ENCODE peak calls at places on chromosomes 12 and 14, in seven cellular contexts. One of them, this sample, is unnamed.

GRCh38 chr14:50773632-50774541 is 57.1 kb downstream of the NIN start:
- DNase-seq in progenitor cell of endocrine pancreas: peak
- DNase-seq in left lung: no peak
- DNase-seq in thoracic aorta: no peak
- DNase-seq in HFFc6: no peak
- DNase-seq in dorsolateral prefrontal cortex: peak
- DNase-seq in spleen: no peak
- DNase-seq in this sample: no peak

GRCh38 chr12:19095869-19096480 is 33.6 kb upstream of the PLEKHA5 start:
- DNase-seq in thoracic aorta: no peak
- DNase-seq in spleen: no peak
- DNase-seq in HFFc6: peak
- DNase-seq in dorsolateral prefrontal cortex: no peak
- DNase-seq in left lung: no peak
- DNase-seq in progenitor cell of endocrine pancreas: no peak
- DNase-seq in this sample: no peak

GRCh38 chr12:47377414-47378221 is 297.9 kb upstream of the AMIGO2 start:
- DNase-seq in HFFc6: peak
- DNase-seq in progenitor cell of endocrine pancreas: no peak
- DNase-seq in spleen: peak
- DNase-seq in dorsolateral prefrontal cortex: no peak
- DNase-seq in thoracic aorta: peak
- DNase-seq in left lung: no peak
- DNase-seq in this sample: no peak

GRCh38 chr14:69664190-69664742 is 52.9 kb downstream of the SUSD6 start:
- DNase-seq in left lung: no peak
- DNase-seq in progenitor cell of endocrine pancreas: no peak
- DNase-seq in spleen: no peak
- DNase-seq in dorsolateral prefrontal cortex: no peak
- DNase-seq in HFFc6: no peak
- DNase-seq in thoracic aorta: no peak
- DNase-seq in this sample: no peak

GRCh38 chr12:95790025-95790911 is at the start of gene NTN4:
- DNase-seq in spleen: peak
- DNase-seq in thoracic aorta: no peak
- DNase-seq in left lung: peak
- DNase-seq in progenitor cell of endocrine pancreas: peak
- DNase-seq in dorsolateral prefrontal cortex: no peak
- DNase-seq in HFFc6: peak
- DNase-seq in this sample: peak

GRCh38 chr12:102396276-102396675 is 84.1 kb downstream of the IGF1 start:
- DNase-seq in HFFc6: no peak
- DNase-seq in dorsolateral prefrontal cortex: no peak
- DNase-seq in spleen: no peak
- DNase-seq in thoracic aorta: no peak
- DNase-seq in progenitor cell of endocrine pancreas: no peak
- DNase-seq in left lung: no peak
- DNase-seq in this sample: no peak

GRCh38 chr12:62653740-62654139 is 187.1 kb downstream of the MON2 start:
- DNase-seq in left lung: no peak
- DNase-seq in progenitor cell of endocrine pancreas: no peak
- DNase-seq in dorsolateral prefrontal cortex: no peak
- DNase-seq in thoracic aorta: no peak
- DNase-seq in HFFc6: no peak
- DNase-seq in spleen: no peak
- DNase-seq in this sample: no peak

GRCh38 chr12:56413392-56413791 is 35.8 kb downstream of the TIMELESS start:
- DNase-seq in progenitor cell of endocrine pancreas: no peak
- DNase-seq in left lung: no peak
- DNase-seq in thoracic aorta: no peak
- DNase-seq in HFFc6: no peak
- DNase-seq in dorsolateral prefrontal cortex: no peak
- DNase-seq in spleen: no peak
- DNase-seq in this sample: no peak

GRCh38 chr12:130752692-130753230 is 36.7 kb upstream of the RIMBP2 start:
- DNase-seq in dorsolateral prefrontal cortex: no peak
- DNase-seq in progenitor cell of endocrine pancreas: no peak
- DNase-seq in spleen: no peak
- DNase-seq in thoracic aorta: no peak
- DNase-seq in left lung: no peak
- DNase-seq in HFFc6: no peak
- DNase-seq in this sample: no peak

GRCh38 chr14:71403673-71404072 is 496.4 kb downstream of the PCNX1 start:
- DNase-seq in dorsolateral prefrontal cortex: no peak
- DNase-seq in left lung: no peak
- DNase-seq in spleen: no peak
- DNase-seq in progenitor cell of endocrine pancreas: no peak
- DNase-seq in HFFc6: peak
- DNase-seq in thoracic aorta: no peak
- DNase-seq in this sample: no peak

GRCh38 chr12:110199360-110200123 is 75.4 kb downstream of the IFT81 start:
- DNase-seq in thoracic aorta: no peak
- DNase-seq in progenitor cell of endocrine pancreas: no peak
- DNase-seq in HFFc6: peak
- DNase-seq in spleen: no peak
- DNase-seq in left lung: no peak
- DNase-seq in dorsolateral prefrontal cortex: no peak
- DNase-seq in this sample: no peak

GRCh38 chr12:20212658-20213387 is 155.5 kb upstream of the PDE3A start:
- DNase-seq in HFFc6: peak
- DNase-seq in left lung: no peak
- DNase-seq in progenitor cell of endocrine pancreas: no peak
- DNase-seq in thoracic aorta: peak
- DNase-seq in spleen: no peak
- DNase-seq in dorsolateral prefrontal cortex: peak
- DNase-seq in this sample: peak

GRCh38 chr12:23694920-23695319 is 254.6 kb downstream of the SOX5 start:
- DNase-seq in thoracic aorta: no peak
- DNase-seq in progenitor cell of endocrine pancreas: no peak
- DNase-seq in dorsolateral prefrontal cortex: no peak
- DNase-seq in spleen: no peak
- DNase-seq in left lung: no peak
- DNase-seq in HFFc6: no peak
- DNase-seq in this sample: no peak

GRCh38 chr12:76519538-76519937 is 40.0 kb downstream of the OSBPL8 start:
- DNase-seq in thoracic aorta: no peak
- DNase-seq in spleen: no peak
- DNase-seq in left lung: no peak
- DNase-seq in progenitor cell of endocrine pancreas: no peak
- DNase-seq in HFFc6: no peak
- DNase-seq in dorsolateral prefrontal cortex: no peak
- DNase-seq in this sample: no peak

GRCh38 chr14:91388551-91388975 is 29.1 kb downstream of the CCDC88C start:
- DNase-seq in thoracic aorta: no peak
- DNase-seq in dorsolateral prefrontal cortex: no peak
- DNase-seq in left lung: no peak
- DNase-seq in progenitor cell of endocrine pancreas: no peak
- DNase-seq in spleen: no peak
- DNase-seq in HFFc6: peak
- DNase-seq in this sample: no peak

GRCh38 chr12:57476162-57476992 is 3.3 kb downstream of the ARHGAP9 start:
- DNase-seq in HFFc6: no peak
- DNase-seq in spleen: peak
- DNase-seq in progenitor cell of endocrine pancreas: no peak
- DNase-seq in thoracic aorta: no peak
- DNase-seq in left lung: peak
- DNase-seq in dorsolateral prefrontal cortex: no peak
- DNase-seq in this sample: no peak

GRCh38 chr14:94451091-94451751 is 1.4 kb downstream of the SERPINA11 start:
- DNase-seq in dorsolateral prefrontal cortex: no peak
- DNase-seq in thoracic aorta: no peak
- DNase-seq in HFFc6: no peak
- DNase-seq in spleen: no peak
- DNase-seq in left lung: no peak
- DNase-seq in progenitor cell of endocrine pancreas: no peak
- DNase-seq in this sample: no peak

GRCh38 chr14:67269338-67270060 is 28.3 kb downstream of the PALS1 start:
- DNase-seq in progenitor cell of endocrine pancreas: no peak
- DNase-seq in HFFc6: peak
- DNase-seq in spleen: no peak
- DNase-seq in dorsolateral prefrontal cortex: no peak
- DNase-seq in thoracic aorta: no peak
- DNase-seq in left lung: no peak
- DNase-seq in this sample: no peak

GRCh38 chr14:66443785-66444184 is 42.4 kb upstream of the CCDC196 start:
- DNase-seq in spleen: no peak
- DNase-seq in dorsolateral prefrontal cortex: no peak
- DNase-seq in progenitor cell of endocrine pancreas: no peak
- DNase-seq in HFFc6: no peak
- DNase-seq in thoracic aorta: no peak
- DNase-seq in left lung: no peak
- DNase-seq in this sample: no peak

GRCh38 chr14:87457727-87458126 is 535.3 kb downstream of the GALC start:
- DNase-seq in spleen: no peak
- DNase-seq in left lung: no peak
- DNase-seq in dorsolateral prefrontal cortex: no peak
- DNase-seq in HFFc6: no peak
- DNase-seq in progenitor cell of endocrine pancreas: no peak
- DNase-seq in thoracic aorta: no peak
- DNase-seq in this sample: no peak

GRCh38 chr14:68147331-68147730 is 327.8 kb downstream of the RAD51B start:
- DNase-seq in left lung: no peak
- DNase-seq in thoracic aorta: no peak
- DNase-seq in dorsolateral prefrontal cortex: no peak
- DNase-seq in HFFc6: no peak
- DNase-seq in progenitor cell of endocrine pancreas: no peak
- DNase-seq in spleen: no peak
- DNase-seq in this sample: no peak

GRCh38 chr12:105492591-105492990 is 162.1 kb downstream of the C12orf75 start:
- DNase-seq in HFFc6: peak
- DNase-seq in spleen: no peak
- DNase-seq in left lung: no peak
- DNase-seq in dorsolateral prefrontal cortex: no peak
- DNase-seq in thoracic aorta: no peak
- DNase-seq in progenitor cell of endocrine pancreas: no peak
- DNase-seq in this sample: no peak

GRCh38 chr14:75380656-75381055 is 47.2 kb upstream of the JDP2 start:
- DNase-seq in dorsolateral prefrontal cortex: no peak
- DNase-seq in HFFc6: no peak
- DNase-seq in left lung: no peak
- DNase-seq in progenitor cell of endocrine pancreas: no peak
- DNase-seq in thoracic aorta: no peak
- DNase-seq in spleen: no peak
- DNase-seq in this sample: no peak

GRCh38 chr14:22122227-22123187 is 448.9 kb upstream of the OR4E1 start:
- DNase-seq in spleen: no peak
- DNase-seq in progenitor cell of endocrine pancreas: no peak
- DNase-seq in thoracic aorta: no peak
- DNase-seq in HFFc6: no peak
- DNase-seq in dorsolateral prefrontal cortex: no peak
- DNase-seq in left lung: no peak
- DNase-seq in this sample: no peak
- TF ChIP-seq CTCF in spleen: no peak
- TF ChIP-seq CTCF in progenitor cell of endocrine pancreas: peak
- TF ChIP-seq CTCF in thoracic aorta: no peak
- TF ChIP-seq CTCF in HFFc6: no peak
- TF ChIP-seq CTCF in dorsolateral prefrontal cortex: no peak
- TF ChIP-seq CTCF in left lung: no peak
- TF ChIP-seq CTCF in this sample: no peak

DNA sequence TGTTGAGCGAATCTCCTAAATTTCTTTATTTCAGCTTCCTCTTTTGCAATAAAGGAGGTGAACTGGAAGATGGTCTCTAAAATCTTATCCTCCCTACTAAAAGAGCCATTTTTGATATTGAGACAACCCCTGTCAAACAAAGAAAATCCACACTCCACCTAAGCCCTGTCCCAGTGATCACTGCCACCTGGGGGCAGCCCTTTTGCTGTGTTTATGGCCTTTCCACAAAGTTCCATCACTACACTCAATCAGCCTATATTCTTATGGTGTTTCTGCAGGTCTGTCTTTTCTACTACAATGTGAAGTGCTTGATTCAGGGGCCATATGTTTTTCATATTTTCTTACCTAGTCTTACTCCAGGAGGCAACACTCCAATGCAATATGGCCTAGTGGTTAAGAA is 163.7 kb downstream of the BMP4 start:
- DNase-seq in left lung: no peak
- DNase-seq in progenitor cell of endocrine pancreas: no peak
- DNase-seq in spleen: no peak
- DNase-seq in dorsolateral prefrontal cortex: no peak
- DNase-seq in HFFc6: no peak
- DNase-seq in thoracic aorta: no peak
- DNase-seq in this sample: no peak
- TF ChIP-seq CTCF in left lung: no peak
- TF ChIP-seq CTCF in progenitor cell of endocrine pancreas: no peak
- TF ChIP-seq CTCF in spleen: no peak
- TF ChIP-seq CTCF in dorsolateral prefrontal cortex: no peak
- TF ChIP-seq CTCF in HFFc6: peak
- TF ChIP-seq CTCF in thoracic aorta: no peak
- TF ChIP-seq CTCF in this sample: no peak

DNA sequence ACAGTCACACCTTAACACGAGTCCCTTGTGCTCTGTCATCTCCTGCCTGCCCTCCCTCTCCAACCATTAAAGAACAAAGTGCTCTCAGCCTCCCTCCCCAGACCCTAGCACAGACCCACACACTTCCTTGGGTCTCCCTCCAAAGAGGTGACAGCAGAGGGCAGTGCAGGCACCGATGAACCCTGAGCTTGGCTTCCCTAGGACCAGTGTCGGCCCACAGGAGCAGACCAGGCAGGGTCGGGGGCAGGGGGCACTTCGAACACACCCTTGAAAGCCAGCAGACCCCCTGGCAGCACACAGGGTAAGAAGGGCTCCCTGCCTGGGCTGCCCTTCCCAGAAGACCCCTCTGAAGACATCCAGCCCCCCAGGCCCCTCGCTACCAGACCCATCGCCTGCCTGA is 7.0 kb downstream of the CDK2AP1 start:
- DNase-seq in HFFc6: no peak
- DNase-seq in spleen: no peak
- DNase-seq in progenitor cell of endocrine pancreas: no peak
- DNase-seq in dorsolateral prefrontal cortex: no peak
- DNase-seq in thoracic aorta: no peak
- DNase-seq in left lung: no peak
- DNase-seq in this sample: no peak
- TF ChIP-seq CTCF in HFFc6: peak
- TF ChIP-seq CTCF in spleen: no peak
- TF ChIP-seq CTCF in progenitor cell of endocrine pancreas: no peak
- TF ChIP-seq CTCF in dorsolateral prefrontal cortex: peak
- TF ChIP-seq CTCF in thoracic aorta: no peak
- TF ChIP-seq CTCF in left lung: no peak
- TF ChIP-seq CTCF in this sample: no peak

DNA sequence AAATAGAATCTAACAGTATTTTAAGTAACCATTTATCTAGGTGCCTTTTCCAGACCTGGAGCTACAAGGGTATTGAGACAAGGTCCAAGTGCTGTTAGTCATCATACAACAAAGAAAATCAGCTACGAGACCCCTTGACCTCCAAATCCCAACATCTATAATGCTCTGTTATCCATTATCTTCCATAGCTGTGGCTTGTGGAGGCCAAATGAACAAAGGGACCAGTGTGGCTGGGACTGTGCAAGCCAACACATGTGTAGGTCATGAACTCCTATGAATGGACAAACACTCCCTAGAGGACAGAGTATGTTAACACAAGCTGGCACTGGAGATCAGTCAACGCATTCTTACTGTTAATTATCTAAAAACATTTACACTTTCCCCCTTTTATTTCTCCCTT is 374.5 kb downstream of the EMP1 start:
- DNase-seq in HFFc6: no peak
- DNase-seq in spleen: no peak
- DNase-seq in dorsolateral prefrontal cortex: no peak
- DNase-seq in left lung: no peak
- DNase-seq in thoracic aorta: no peak
- DNase-seq in progenitor cell of endocrine pancreas: no peak
- DNase-seq in this sample: no peak
- TF ChIP-seq CTCF in HFFc6: no peak
- TF ChIP-seq CTCF in spleen: no peak
- TF ChIP-seq CTCF in dorsolateral prefrontal cortex: no peak
- TF ChIP-seq CTCF in left lung: no peak
- TF ChIP-seq CTCF in thoracic aorta: no peak
- TF ChIP-seq CTCF in progenitor cell of endocrine pancreas: no peak
- TF ChIP-seq CTCF in this sample: no peak

GRCh38 chr12:50049254-50050118 is 7.9 kb upstream of the ASIC1 start:
- DNase-seq in HFFc6: no peak
- DNase-seq in spleen: no peak
- DNase-seq in thoracic aorta: no peak
- DNase-seq in dorsolateral prefrontal cortex: no peak
- DNase-seq in progenitor cell of endocrine pancreas: no peak
- DNase-seq in left lung: no peak
- DNase-seq in this sample: no peak
- TF ChIP-seq CTCF in HFFc6: no peak
- TF ChIP-seq CTCF in spleen: no peak
- TF ChIP-seq CTCF in thoracic aorta: no peak
- TF ChIP-seq CTCF in dorsolateral prefrontal cortex: no peak
- TF ChIP-seq CTCF in progenitor cell of endocrine pancreas: no peak
- TF ChIP-seq CTCF in left lung: no peak
- TF ChIP-seq CTCF in this sample: no peak